ENCODE peak calls at places on chromosomes 2 and 18, in seven cellular contexts. I is GM23248; L is AG04449; K is HTR-8/SVneo; N is amniotic stem cell; C is right cardiac atrium; J is activated CD8-positive, alpha-beta memory T cell treated with anti-CD3 and anti-CD28 coated beads, Interleukin-2, amount 50 U/mL, for 4 hours. G is an unnamed sample.

GRCh38 chr2:143768991-143769390 is 639.8 kb downstream of the ARHGAP15 start:
- DNase-seq in J (no peak), N (no peak), C (no peak), K (no peak), L (no peak), I (no peak), G (no peak)

GRCh38 chr2:31802711-31803110 is 208.1 kb downstream of the MEMO1 start:
- DNase-seq in C (no peak), K (no peak), J (no peak), L (no peak), I (no peak), N (no peak), G (no peak)

GRCh38 chr2:196601430-196602306 is 37.8 kb upstream of the CCDC150 start:
- DNase-seq in L (peak), N (peak), K (peak), C (peak), I (peak), J (no peak), G (peak)

GRCh38 chr18:71450258-71450657 is 1093.9 kb downstream of the CBLN2 start:
- DNase-seq in K (no peak), N (no peak), I (no peak), C (no peak), J (no peak), L (no peak), G (no peak)

GRCh38 chr2:235230809-235231601 is 262.8 kb upstream of the AGAP1 start:
- DNase-seq in K (no peak), L (no peak), C (peak), N (no peak), I (peak), J (no peak), G (peak)

GRCh38 chr2:156430236-156430977 is 5.8 kb upstream of the GPD2 start:
- DNase-seq in J (no peak), K (no peak), L (no peak), C (no peak), N (no peak), I (no peak), G (no peak)

GRCh38 chr2:26569216-26570082 is 71.7 kb downstream of the CIB4 start:
- DNase-seq in C (no peak), K (no peak), I (no peak), N (no peak), L (no peak), J (peak), G (no peak)

GRCh38 chr2:232457121-232458011 is 1.4 kb downstream of the ALPI start:
- DNase-seq in I (no peak), J (no peak), L (no peak), C (no peak), K (no peak), N (no peak), G (no peak)

GRCh38 chr18:45245036-45245638 is 370.1 kb upstream of the SLC14A2 start:
- DNase-seq in L (no peak), J (no peak), C (no peak), K (no peak), N (no peak), I (peak), G (no peak)

GRCh38 chr2:152573168-152573567 is 144.1 kb downstream of the PRPF40A start:
- DNase-seq in I (peak), N (no peak), L (peak), K (peak), C (no peak), J (no peak), G (no peak)

GRCh38 chr2:160751021-160751420 is 257.4 kb upstream of the RBMS1 start:
- DNase-seq in I (peak), N (no peak), K (no peak), C (no peak), L (no peak), J (no peak), G (no peak)

G was measured in Calu3.